ENCODE peak calls at places on chromosomes 6 and 20, in nine cellular contexts. P, L, Z, Q, X, A, W, B and V are unnamed samples.
A peak's percentile ranks its signal among the peaks of the same experiment; 100 is the strongest.

GRCh38 chr6:33459226-33459625 is 4.8 kb downstream of the ZBTB9 start:
- DNase-seq in P (no peak), L (no peak), Z (no peak), Q (no peak), X (no peak), A (no peak), W (no peak), B (no peak), V (no peak)

GRCh38 chr6:54525731-54526130 is 217.5 kb downstream of the TINAG start:
- DNase-seq in P (no peak), L (peak; percentile 56), Z (no peak), Q (no peak), X (no peak), A (no peak), W (peak; percentile 23), B (no peak), V (no peak)

GRCh38 chr20:58618694-58619540 is 32.2 kb upstream of the STX16 start:
- DNase-seq in P (peak; percentile 27), L (peak; percentile 97), Z (no peak), Q (peak; percentile 61), X (no peak), A (no peak), W (no peak), B (peak; percentile 47), V (no peak)

GRCh38 chr6:13725570-13725969 is 13.9 kb upstream of the RANBP9 start:
- DNase-seq in P (no peak), L (no peak), Z (no peak), Q (no peak), X (peak; percentile 41), A (no peak), W (peak; percentile 94), B (peak; percentile 81), V (no peak)

GRCh38 chr20:9501473-9501872 is 12.9 kb upstream of the LAMP5 start:
- DNase-seq in P (no peak), L (no peak), Z (no peak), Q (no peak), X (no peak), A (no peak), W (no peak), B (no peak), V (no peak)

GRCh38 chr6:149897015-149897697 is 757 bp downstream of the RAET1E start:
- DNase-seq in P (no peak), L (peak; percentile 78), Z (no peak), Q (no peak), X (no peak), A (peak; percentile 28), W (peak; percentile 54), B (peak; percentile 66), V (no peak)

GRCh38 chr20:11468880-11469279 is 448.8 kb upstream of the BTBD3 start:
- DNase-seq in P (no peak), L (no peak), Z (no peak), Q (no peak), X (no peak), A (no peak), W (no peak), B (no peak), V (no peak)

GRCh38 chr20:21555470-21556120 is 41.7 kb upstream of the NKX2-2 start:
- DNase-seq in P (no peak), L (no peak), Z (no peak), Q (no peak), X (no peak), A (no peak), W (no peak), B (no peak), V (no peak)

GRCh38 chr6:2978923-2979322 is 7.6 kb upstream of the SERPINB6 start:
- DNase-seq in P (no peak), L (no peak), Z (no peak), Q (no peak), X (no peak), A (no peak), W (no peak), B (no peak), V (no peak)

GRCh38 chr6:160469153-160469552 is 121.0 kb downstream of the SLC22A3 start:
- DNase-seq in P (no peak), L (no peak), Z (no peak), Q (no peak), X (no peak), A (no peak), W (no peak), B (no peak), V (no peak)

GRCh38 chr6:34871853-34872252 is 16.0 kb downstream of the TAF11 start:
- DNase-seq in P (no peak), L (no peak), Z (no peak), Q (no peak), X (no peak), A (no peak), W (no peak), B (no peak), V (no peak)

GRCh38 chr20:10200329-10200728 is 18.3 kb upstream of the SNAP25 start:
- DNase-seq in P (no peak), L (peak; percentile 19), Z (no peak), Q (no peak), X (no peak), A (no peak), W (no peak), B (no peak), V (no peak)

GRCh38 chr20:44495802-44496481 is 20.3 kb downstream of the TTPAL start:
- DNase-seq in P (no peak), L (peak; percentile 96), Z (no peak), Q (no peak), X (peak; percentile 22), A (no peak), W (peak; percentile 98), B (no peak), V (no peak)

GRCh38 chr6:29708432-29709177 is 14.6 kb upstream of the HLA-F start:
- DNase-seq in P (no peak), L (no peak), Z (no peak), Q (no peak), X (peak; percentile 83), A (no peak), W (no peak), B (no peak), V (peak; percentile 78)